ENCODE peak calls at places on chromosome 6, in five cellular contexts. One of them, this sample, is unnamed.

GRCh38 chr6:68229566-68229965 is 405.5 kb upstream of the ADGRB3 start:
- DNase-seq in mammary epithelial cell: no peak
- DNase-seq in Caco-2: no peak
- DNase-seq in colonic mucosa: no peak
- DNase-seq in psoas muscle: no peak
- DNase-seq in this sample: no peak

GRCh38 chr6:161684721-161685120 is 410.9 kb upstream of the AGPAT4 start:
- DNase-seq in mammary epithelial cell: no peak
- DNase-seq in Caco-2: no peak
- DNase-seq in colonic mucosa: no peak
- DNase-seq in psoas muscle: no peak
- DNase-seq in this sample: no peak

GRCh38 chr6:16345449-16346330 is 107.3 kb downstream of the GMPR start:
- DNase-seq in mammary epithelial cell: peak
- DNase-seq in Caco-2: no peak
- DNase-seq in colonic mucosa: no peak
- DNase-seq in psoas muscle: peak
- DNase-seq in this sample: peak

GRCh38 chr6:130754786-130755367 is 72.3 kb upstream of the SMLR1 start:
- DNase-seq in mammary epithelial cell: no peak
- DNase-seq in Caco-2: no peak
- DNase-seq in colonic mucosa: no peak
- DNase-seq in psoas muscle: no peak
- DNase-seq in this sample: no peak

GRCh38 chr6:38169826-38170526 is 350.4 kb downstream of the ZFAND3 start:
- DNase-seq in mammary epithelial cell: no peak
- DNase-seq in Caco-2: no peak
- DNase-seq in colonic mucosa: peak
- DNase-seq in psoas muscle: no peak
- DNase-seq in this sample: no peak

GRCh38 chr6:11283629-11284028 is 51.2 kb upstream of the NEDD9 start:
- DNase-seq in mammary epithelial cell: no peak
- DNase-seq in Caco-2: no peak
- DNase-seq in colonic mucosa: no peak
- DNase-seq in psoas muscle: no peak
- DNase-seq in this sample: no peak

GRCh38 chr6:3628143-3628840 is 123.2 kb downstream of the PXDC1 start:
- DNase-seq in mammary epithelial cell: peak
- DNase-seq in Caco-2: no peak
- DNase-seq in colonic mucosa: no peak
- DNase-seq in psoas muscle: no peak
- DNase-seq in this sample: no peak

GRCh38 chr6:136646377-136646776 is 96.2 kb upstream of the MAP7 start:
- DNase-seq in mammary epithelial cell: no peak
- DNase-seq in Caco-2: no peak
- DNase-seq in colonic mucosa: no peak
- DNase-seq in psoas muscle: no peak
- DNase-seq in this sample: no peak

GRCh38 chr6:93932175-93932574 is 512.8 kb upstream of the EPHA7 start:
- DNase-seq in mammary epithelial cell: no peak
- DNase-seq in Caco-2: peak
- DNase-seq in colonic mucosa: no peak
- DNase-seq in psoas muscle: no peak
- DNase-seq in this sample: no peak

GRCh38 chr6:141475269-141475668 is 657.5 kb upstream of the GJE1 start:
- DNase-seq in mammary epithelial cell: no peak
- DNase-seq in Caco-2: no peak
- DNase-seq in colonic mucosa: no peak
- DNase-seq in psoas muscle: no peak
- DNase-seq in this sample: peak

GRCh38 chr6:161750677-161751076 is 476.8 kb upstream of the AGPAT4 start:
- DNase-seq in mammary epithelial cell: no peak
- DNase-seq in Caco-2: no peak
- DNase-seq in colonic mucosa: no peak
- DNase-seq in psoas muscle: no peak
- DNase-seq in this sample: no peak

GRCh38 chr6:317452-318144 is 25.3 kb downstream of the DUSP22 start:
- DNase-seq in mammary epithelial cell: no peak
- DNase-seq in Caco-2: peak
- DNase-seq in colonic mucosa: no peak
- DNase-seq in psoas muscle: no peak
- DNase-seq in this sample: peak

GRCh38 chr6:52893803-52894202 is 15.7 kb downstream of the GSTA3 start:
- DNase-seq in mammary epithelial cell: no peak
- DNase-seq in Caco-2: no peak
- DNase-seq in colonic mucosa: no peak
- DNase-seq in psoas muscle: no peak
- DNase-seq in this sample: no peak

GRCh38 chr6:158174514-158174913 is 6.4 kb downstream of the GTF2H5 start:
- DNase-seq in mammary epithelial cell: peak
- DNase-seq in Caco-2: no peak
- DNase-seq in colonic mucosa: no peak
- DNase-seq in psoas muscle: no peak
- DNase-seq in this sample: peak

GRCh38 chr6:1662532-1662931 is 52.8 kb downstream of the FOXC1 start:
- DNase-seq in mammary epithelial cell: no peak
- DNase-seq in Caco-2: no peak
- DNase-seq in colonic mucosa: no peak
- DNase-seq in psoas muscle: no peak
- DNase-seq in this sample: no peak

GRCh38 chr6:11172501-11173337 is 59.7 kb downstream of the NEDD9 start:
- DNase-seq in mammary epithelial cell: peak
- DNase-seq in Caco-2: peak
- DNase-seq in colonic mucosa: peak
- DNase-seq in psoas muscle: peak
- DNase-seq in this sample: peak

GRCh38 chr6:1774541-1774940 is 164.8 kb downstream of the FOXC1 start:
- DNase-seq in mammary epithelial cell: no peak
- DNase-seq in Caco-2: no peak
- DNase-seq in colonic mucosa: no peak
- DNase-seq in psoas muscle: no peak
- DNase-seq in this sample: peak

GRCh38 chr6:18496462-18496861 is 109.3 kb downstream of the RNF144B start:
- DNase-seq in mammary epithelial cell: peak
- DNase-seq in Caco-2: no peak
- DNase-seq in colonic mucosa: no peak
- DNase-seq in psoas muscle: no peak
- DNase-seq in this sample: no peak

GRCh38 chr6:139029470-139030210 is 1.1 kb downstream of the ABRACL start:
- DNase-seq in mammary epithelial cell: peak
- DNase-seq in Caco-2: peak
- DNase-seq in colonic mucosa: peak
- DNase-seq in psoas muscle: peak
- DNase-seq in this sample: peak

DNA sequence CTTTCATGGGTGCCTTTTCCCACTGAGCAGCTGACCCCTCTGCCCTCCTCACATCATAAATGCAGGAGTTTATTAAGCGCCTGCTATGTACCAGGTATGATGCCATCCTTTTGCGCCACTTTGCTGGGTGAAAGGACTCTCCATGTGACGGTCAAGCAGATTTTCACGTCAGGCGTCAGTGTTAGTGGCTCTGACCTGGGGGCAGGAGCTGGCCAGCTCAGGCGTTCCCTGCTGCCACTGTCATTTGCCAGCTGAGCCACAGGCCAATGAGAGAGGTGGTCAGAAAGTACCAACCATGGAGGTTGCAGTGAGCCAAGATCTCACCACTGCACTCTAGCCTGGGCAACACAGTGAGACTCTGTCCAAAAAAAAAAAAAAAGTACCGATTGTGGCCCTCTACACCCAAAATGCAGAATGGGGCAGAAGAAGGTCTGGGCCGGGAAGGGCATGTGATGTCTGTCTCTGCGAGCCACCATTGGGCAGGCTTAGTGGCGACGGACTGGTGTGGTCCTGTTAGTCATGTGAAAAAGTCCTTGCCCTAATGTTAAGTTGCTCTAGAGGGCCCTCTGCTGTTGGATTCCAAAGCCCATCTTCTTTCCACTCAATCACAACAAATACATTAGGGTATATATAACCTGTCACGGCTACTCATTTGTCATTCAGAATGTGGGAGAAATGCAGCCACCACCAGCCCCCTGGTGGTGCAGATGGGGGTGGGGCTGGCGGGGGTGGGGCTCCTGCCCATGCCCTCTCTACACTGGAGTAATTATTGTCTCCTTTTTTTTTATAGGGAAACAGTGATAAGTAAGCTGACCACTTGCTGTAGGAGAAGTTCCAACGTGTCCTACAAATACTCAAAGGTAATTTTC is 18.4 kb upstream of the SLC22A1 start:
- DNase-seq in mammary epithelial cell: no peak
- DNase-seq in Caco-2: no peak
- DNase-seq in colonic mucosa: peak
- DNase-seq in psoas muscle: no peak
- DNase-seq in this sample: peak
- TF ChIP-seq CTCF in mammary epithelial cell: peak
- TF ChIP-seq CTCF in Caco-2: peak
- TF ChIP-seq CTCF in colonic mucosa: peak
- TF ChIP-seq CTCF in psoas muscle: peak
- TF ChIP-seq CTCF in this sample: peak

GRCh38 chr6:37125779-37126553 is 44.0 kb upstream of the PIM1 start:
- DNase-seq in mammary epithelial cell: no peak
- DNase-seq in Caco-2: peak
- DNase-seq in colonic mucosa: no peak
- DNase-seq in psoas muscle: no peak
- DNase-seq in this sample: no peak

GRCh38 chr6:37126554-37126906 is 43.4 kb upstream of the PIM1 start:
- DNase-seq in mammary epithelial cell: no peak
- DNase-seq in Caco-2: no peak
- DNase-seq in colonic mucosa: no peak
- DNase-seq in psoas muscle: no peak
- DNase-seq in this sample: no peak

GRCh38 chr6:37119387-37119886 is 50.5 kb upstream of the PIM1 start:
- DNase-seq in mammary epithelial cell: no peak
- DNase-seq in Caco-2: no peak
- DNase-seq in colonic mucosa: no peak
- DNase-seq in psoas muscle: no peak
- DNase-seq in this sample: no peak

GRCh38 chr6:37123957-37124729 is 45.8 kb upstream of the PIM1 start:
- DNase-seq in mammary epithelial cell: no peak
- DNase-seq in Caco-2: no peak
- DNase-seq in colonic mucosa: no peak
- DNase-seq in psoas muscle: no peak
- DNase-seq in this sample: no peak

GRCh38 chr6:37122861-37123260 is 47.1 kb upstream of the PIM1 start:
- DNase-seq in mammary epithelial cell: no peak
- DNase-seq in Caco-2: no peak
- DNase-seq in colonic mucosa: no peak
- DNase-seq in psoas muscle: no peak
- DNase-seq in this sample: no peak
- H3K4me3 ChIP-seq in mammary epithelial cell: no peak
- H3K4me3 ChIP-seq in Caco-2: no peak
- H3K4me3 ChIP-seq in colonic mucosa: no peak
- H3K4me3 ChIP-seq in psoas muscle: no peak
- H3K4me3 ChIP-seq in this sample: no peak

GRCh38 chr6:36075656-36076055 is 48.0 kb downstream of the MAPK14 start:
- DNase-seq in mammary epithelial cell: no peak
- DNase-seq in Caco-2: peak
- DNase-seq in colonic mucosa: no peak
- DNase-seq in psoas muscle: no peak
- DNase-seq in this sample: peak
- TF ChIP-seq CTCF in mammary epithelial cell: no peak
- TF ChIP-seq CTCF in Caco-2: peak
- TF ChIP-seq CTCF in colonic mucosa: peak
- TF ChIP-seq CTCF in psoas muscle: no peak
- TF ChIP-seq CTCF in this sample: peak

GRCh38 chr6:149646599-149646998 is 1.9 kb downstream of the KATNA1 start:
- DNase-seq in mammary epithelial cell: no peak
- DNase-seq in Caco-2: no peak
- DNase-seq in colonic mucosa: no peak
- DNase-seq in psoas muscle: no peak
- DNase-seq in this sample: no peak
- H3K4me3 ChIP-seq in mammary epithelial cell: peak
- H3K4me3 ChIP-seq in Caco-2: peak
- H3K4me3 ChIP-seq in colonic mucosa: no peak
- H3K4me3 ChIP-seq in psoas muscle: peak
- H3K4me3 ChIP-seq in this sample: peak